ENCODE peak calls at places on chromosome 10, in nine cellular contexts. Y is breast epithelium, Q is transverse colon, J is vagina, V is spleen, K is upper lobe of left lung, U is esophagus muscularis mucosa, X is GM12891, I is stomach. B is an unnamed sample.
A peak's percentile ranks its signal among the peaks of the same experiment; 100 is the strongest.

GRCh38 chr10:45502458-45502857 is 128.4 kb downstream of the ALOX5 start:
- DNase-seq in J (no peak), Y (no peak), X (no peak), Q (no peak), V (no peak), K (no peak), U (no peak), I (no peak), B (no peak)

GRCh38 chr10:24207781-24208611 is 942 bp upstream of the KIAA1217 start:
- DNase-seq in I (peak; percentile 36), V (no peak), Q (peak; percentile 27), X (no peak), Y (no peak), J (no peak), K (no peak), U (no peak), B (no peak)

GRCh38 chr10:1625731-1626130 is 111.6 kb downstream of the ADARB2 start:
- DNase-seq in Y (no peak), U (no peak), Q (no peak), K (peak; percentile 60), I (no peak), X (no peak), J (no peak), V (no peak), B (no peak)

GRCh38 chr10:46297406-46298204 is 10.8 kb downstream of the ANTXRL start:
- DNase-seq in K (no peak), V (peak; percentile 68), U (no peak), Y (peak; percentile 27), Q (peak; percentile 3), J (peak; percentile 88), X (no peak), I (peak; percentile 17), B (no peak)

GRCh38 chr10:97427571-97428179 is 1.7 kb downstream of the PGAM1 start:
- DNase-seq in K (no peak), U (no peak), Y (no peak), Q (peak; percentile 80), I (peak; percentile 67), V (no peak), J (no peak), X (no peak), B (no peak)

GRCh38 chr10:35412900-35413491 is 76.7 kb downstream of the CCNY start:
- DNase-seq in Q (no peak), J (no peak), V (no peak), X (no peak), U (no peak), I (no peak), Y (no peak), K (no peak), B (no peak)

GRCh38 chr10:63133787-63134557 is 844 bp downstream of the NRBF2 start:
- DNase-seq in J (no peak), Q (no peak), I (peak; percentile 48), V (no peak), U (no peak), K (no peak), X (peak; percentile 56), Y (no peak), B (peak; percentile 55)

GRCh38 chr10:59240581-59241183 is 64.2 kb downstream of the PHYHIPL start:
- DNase-seq in Y (no peak), I (no peak), K (no peak), X (no peak), V (no peak), J (no peak), U (no peak), Q (no peak), B (no peak)

GRCh38 chr10:28668363-28669226 is 8.7 kb upstream of the BAMBI start:
- DNase-seq in U (no peak), K (peak; percentile 90), Y (peak; percentile 58), I (peak; percentile 45), V (peak; percentile 79), X (no peak), J (peak; percentile 70), Q (peak; percentile 55), B (no peak)

GRCh38 chr10:307659-308058 is 172.4 kb downstream of the ZMYND11 start:
- DNase-seq in K (peak; percentile 66), Y (no peak), Q (no peak), U (no peak), J (no peak), X (no peak), I (no peak), V (peak; percentile 66), B (no peak)

GRCh38 chr10:80464557-80465466 is 10.7 kb downstream of the TSPAN14 start:
- DNase-seq in K (peak; percentile 73), Y (no peak), U (no peak), I (peak; percentile 47), V (peak; percentile 80), J (no peak), Q (no peak), X (no peak), B (no peak)

GRCh38 chr10:132632091-132632561 is 94.5 kb downstream of the INPP5A start:
- DNase-seq in K (no peak), V (peak; percentile 62), X (no peak), I (no peak), Y (no peak), U (no peak), Q (no peak), J (no peak), B (no peak)

GRCh38 chr10:128274938-128275337 is 148.7 kb upstream of the MKI67 start:
- DNase-seq in X (no peak), J (no peak), V (no peak), Y (no peak), I (no peak), U (no peak), K (no peak), Q (no peak), B (no peak)

GRCh38 chr10:794382-794956 is 105.0 kb upstream of the DIP2C start:
- DNase-seq in I (no peak), U (no peak), X (no peak), J (no peak), V (no peak), K (no peak), Q (no peak), Y (no peak), B (no peak)

GRCh38 chr10:95260397-95260881 is 30.4 kb downstream of the PDLIM1 start:
- DNase-seq in V (no peak), J (no peak), X (no peak), K (no peak), I (no peak), Q (no peak), Y (no peak), U (peak; percentile 91), B (no peak)
- TF ChIP-seq POLR2A in V (no peak), J (no peak), X (no peak), K (no peak), I (no peak), Q (no peak), Y (no peak), U (no peak), B (no peak)

GRCh38 chr10:60314306-60314940 is 75.3 kb downstream of the ANK3 start:
- DNase-seq in K (no peak), J (no peak), I (no peak), Y (no peak), Q (no peak), V (no peak), X (no peak), U (no peak), B (no peak)
- TF ChIP-seq POLR2AphosphoS5 in K (no peak), J (no peak), I (no peak), Y (no peak), Q (no peak), V (no peak), X (no peak), U (no peak), B (no peak)

GRCh38 chr10:114822771-114823463 is 1.3 kb downstream of the FHIP2A start:
- DNase-seq in J (no peak), V (no peak), I (no peak), Y (no peak), U (no peak), Q (no peak), X (no peak), K (no peak), B (no peak)

GRCh38 chr10:114819313-114819712 is 2.3 kb upstream of the FHIP2A start:
- DNase-seq in I (no peak), X (no peak), V (no peak), Q (no peak), J (no peak), Y (no peak), U (no peak), K (no peak), B (no peak)

GRCh38 chr10:114824396-114824795 is 2.8 kb downstream of the FHIP2A start:
- DNase-seq in V (no peak), Y (no peak), U (no peak), I (no peak), J (no peak), K (no peak), Q (no peak), X (no peak), B (no peak)

GRCh38 chr10:114821293-114821914 is at the start of gene FHIP2A:
- DNase-seq in Q (peak; percentile 86), V (peak; percentile 97), X (peak; percentile 76), K (peak; percentile 98), J (no peak), I (peak; percentile 82), Y (peak; percentile 65), U (no peak), B (peak; percentile 79)

DNA sequence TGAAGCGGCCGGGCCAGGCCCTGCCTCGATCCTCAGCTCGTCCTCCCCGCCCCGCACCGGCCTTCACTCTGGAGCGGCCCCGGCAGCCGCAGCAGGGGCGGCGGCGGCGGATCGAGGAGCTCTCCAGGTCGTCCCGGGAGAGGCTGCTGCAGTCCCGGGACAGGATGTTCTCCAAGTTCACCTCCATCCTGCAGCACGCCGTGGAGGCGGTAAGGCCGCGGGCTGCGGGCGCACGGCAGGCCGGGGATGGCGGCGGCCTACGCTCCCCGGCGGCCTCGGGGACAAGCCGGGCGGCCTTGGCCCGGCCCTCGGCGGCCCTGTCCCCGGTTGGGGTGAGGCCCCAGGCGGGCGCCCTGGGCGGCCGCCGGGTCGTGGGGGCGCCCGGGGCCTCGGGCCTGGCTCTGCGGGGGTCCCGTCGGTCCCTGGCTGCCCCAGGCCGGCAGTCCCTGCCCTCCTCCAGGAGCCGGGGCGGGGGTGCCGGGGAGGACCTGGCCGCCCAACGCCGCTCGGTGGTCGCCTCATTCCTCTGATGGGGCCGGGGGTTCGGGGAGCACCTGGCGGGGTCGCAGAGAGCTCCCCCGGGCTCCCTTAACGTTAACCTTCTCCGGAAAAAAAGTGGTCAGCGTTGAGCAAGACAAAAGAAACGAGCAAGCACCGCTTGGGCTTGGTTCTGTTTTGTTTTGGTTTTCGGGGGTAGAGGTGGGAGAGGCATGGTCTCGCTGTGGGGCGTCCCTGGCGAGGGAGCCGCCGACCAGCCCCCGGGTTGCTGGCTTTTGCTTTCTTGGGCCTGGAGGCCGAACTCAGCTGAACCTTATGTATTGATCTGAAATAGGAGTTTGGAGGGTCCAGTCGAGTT is 563 bp downstream of the FHIP2A start:
- DNase-seq in U (no peak), Q (peak; percentile 25), V (peak; percentile 88), K (no peak), X (peak; percentile 19), Y (no peak), J (no peak), I (peak; percentile 46), B (peak; percentile 28)
- TF ChIP-seq POLR2A in U (no peak), Q (no peak), V (no peak), K (no peak), X (no peak), Y (no peak), J (no peak), I (no peak), B (no peak)

DNA sequence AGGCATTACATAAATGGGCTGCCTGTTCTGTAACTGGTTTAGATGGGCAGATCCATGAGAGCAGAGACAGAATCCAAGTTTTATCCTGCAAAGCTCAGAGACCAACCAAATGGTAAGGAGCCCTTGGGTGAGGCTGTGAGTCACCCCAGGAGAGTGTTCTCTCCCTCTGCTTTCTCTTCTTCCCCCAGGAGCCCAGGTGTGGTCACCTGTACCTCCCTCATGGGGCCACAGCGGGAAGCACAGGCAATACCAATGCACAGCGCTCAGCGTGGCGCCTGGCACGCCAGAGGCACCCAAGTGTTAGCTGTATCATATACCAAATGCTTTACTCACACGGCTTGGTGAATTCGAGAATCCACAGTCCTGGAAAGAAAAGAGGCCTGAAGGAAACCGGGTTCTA is 39.4 kb downstream of the CTBP2 start:
- DNase-seq in K (no peak), J (no peak), I (no peak), V (peak; percentile 48), U (no peak), Q (peak; percentile 30), Y (no peak), X (no peak), B (no peak)
- TF ChIP-seq POLR2AphosphoS5 in K (no peak), J (no peak), I (no peak), V (no peak), U (no peak), Q (no peak), Y (no peak), X (no peak), B (no peak)